ENCODE peak calls at places on chromosomes 16 and 17, in four cellular contexts. One of them, this sample, is unnamed.

GRCh38 chr17:15957608-15958307 is 12.8 kb downstream of the ADORA2B start:
- DNase-seq in H9: no peak
- DNase-seq in neuronal stem cell: no peak
- DNase-seq in IMR-90: no peak
- DNase-seq in this sample: no peak

GRCh38 chr16:89374393-89374948 is 115.9 kb downstream of the ANKRD11 start:
- DNase-seq in neuronal stem cell: no peak
- DNase-seq in H9: peak; percentile 71
- DNase-seq in IMR-90: peak; percentile 55
- DNase-seq in this sample: no peak

GRCh38 chr16:21277927-21278706 is at the start of gene CRYM:
- DNase-seq in IMR-90: no peak
- DNase-seq in H9: peak; percentile 81
- DNase-seq in neuronal stem cell: peak; percentile 67
- DNase-seq in this sample: peak; percentile 33

GRCh38 chr16:28108590-28109247 is 45.2 kb upstream of the GSG1L start:
- DNase-seq in neuronal stem cell: no peak
- DNase-seq in H9: no peak
- DNase-seq in IMR-90: no peak
- DNase-seq in this sample: no peak

GRCh38 chr16:72012607-72013006 is 4.1 kb downstream of the DHODH start:
- DNase-seq in H9: no peak
- DNase-seq in neuronal stem cell: no peak
- DNase-seq in IMR-90: no peak
- DNase-seq in this sample: no peak

GRCh38 chr17:52297230-52298010 is 138.9 kb upstream of the CA10 start:
- DNase-seq in neuronal stem cell: no peak
- DNase-seq in IMR-90: no peak
- DNase-seq in H9: no peak
- DNase-seq in this sample: no peak

GRCh38 chr16:324451-325334 is 27.8 kb downstream of the AXIN1 start:
- DNase-seq in H9: no peak
- DNase-seq in neuronal stem cell: no peak
- DNase-seq in IMR-90: no peak
- DNase-seq in this sample: no peak

GRCh38 chr16:85508993-85509392 is 104.1 kb upstream of the GSE1 start:
- DNase-seq in H9: no peak
- DNase-seq in IMR-90: no peak
- DNase-seq in neuronal stem cell: no peak
- DNase-seq in this sample: no peak

GRCh38 chr17:82051776-82052637 is at the start of the genes GPS1 and RFNG:
- DNase-seq in H9: peak; percentile 75
- DNase-seq in neuronal stem cell: no peak
- DNase-seq in IMR-90: peak; percentile 16
- DNase-seq in this sample: peak; percentile 86

GRCh38 chr16:3542601-3543373 is 34.4 kb downstream of the NLRC3 start:
- DNase-seq in neuronal stem cell: no peak
- DNase-seq in H9: no peak
- DNase-seq in IMR-90: no peak
- DNase-seq in this sample: no peak

GRCh38 chr16:84547539-84548058 is 43.1 kb upstream of the MEAK7 start:
- DNase-seq in neuronal stem cell: peak; percentile 83
- DNase-seq in H9: no peak
- DNase-seq in IMR-90: no peak
- DNase-seq in this sample: no peak

GRCh38 chr17:75513667-75514052 is 1.7 kb downstream of the CASKIN2 start:
- DNase-seq in neuronal stem cell: no peak
- DNase-seq in H9: no peak
- DNase-seq in IMR-90: no peak
- DNase-seq in this sample: no peak
- H4K8ac ChIP-seq in neuronal stem cell: peak overlapping the region; percentile 17
- H4K8ac ChIP-seq in H9: no peak overlapping the region
- H4K8ac ChIP-seq in IMR-90: no peak overlapping the region
- H4K8ac ChIP-seq in this sample: no peak overlapping the region

GRCh38 chr16:1677942-1678499 is at the start of gene JPT2:
- DNase-seq in IMR-90: peak; percentile 95
- DNase-seq in neuronal stem cell: peak; percentile 95
- DNase-seq in H9: peak; percentile 97
- DNase-seq in this sample: peak; percentile 88

GRCh38 chr16:1680361-1680760 is 2.3 kb downstream of the JPT2 start:
- DNase-seq in IMR-90: no peak
- DNase-seq in H9: no peak
- DNase-seq in neuronal stem cell: no peak
- DNase-seq in this sample: no peak

GRCh38 chr16:1676661-1677060 is 1.4 kb upstream of the JPT2 start:
- DNase-seq in neuronal stem cell: no peak
- DNase-seq in IMR-90: no peak
- DNase-seq in H9: no peak
- DNase-seq in this sample: no peak

GRCh38 chr16:1677339-1677738 is 740 bp upstream of the JPT2 start:
- DNase-seq in neuronal stem cell: no peak
- DNase-seq in IMR-90: no peak
- DNase-seq in H9: no peak
- DNase-seq in this sample: no peak

GRCh38 chr16:1678500-1679098 is 520 bp downstream of the JPT2 start:
- DNase-seq in neuronal stem cell: peak; percentile 24
- DNase-seq in H9: no peak
- DNase-seq in IMR-90: peak; percentile 24
- DNase-seq in this sample: no peak
- H4K8ac ChIP-seq in neuronal stem cell: no peak overlapping the region
- H4K8ac ChIP-seq in H9: no peak overlapping the region
- H4K8ac ChIP-seq in IMR-90: peak overlapping the region; percentile 88
- H4K8ac ChIP-seq in this sample: peak overlapping the region; percentile 89

DNA sequence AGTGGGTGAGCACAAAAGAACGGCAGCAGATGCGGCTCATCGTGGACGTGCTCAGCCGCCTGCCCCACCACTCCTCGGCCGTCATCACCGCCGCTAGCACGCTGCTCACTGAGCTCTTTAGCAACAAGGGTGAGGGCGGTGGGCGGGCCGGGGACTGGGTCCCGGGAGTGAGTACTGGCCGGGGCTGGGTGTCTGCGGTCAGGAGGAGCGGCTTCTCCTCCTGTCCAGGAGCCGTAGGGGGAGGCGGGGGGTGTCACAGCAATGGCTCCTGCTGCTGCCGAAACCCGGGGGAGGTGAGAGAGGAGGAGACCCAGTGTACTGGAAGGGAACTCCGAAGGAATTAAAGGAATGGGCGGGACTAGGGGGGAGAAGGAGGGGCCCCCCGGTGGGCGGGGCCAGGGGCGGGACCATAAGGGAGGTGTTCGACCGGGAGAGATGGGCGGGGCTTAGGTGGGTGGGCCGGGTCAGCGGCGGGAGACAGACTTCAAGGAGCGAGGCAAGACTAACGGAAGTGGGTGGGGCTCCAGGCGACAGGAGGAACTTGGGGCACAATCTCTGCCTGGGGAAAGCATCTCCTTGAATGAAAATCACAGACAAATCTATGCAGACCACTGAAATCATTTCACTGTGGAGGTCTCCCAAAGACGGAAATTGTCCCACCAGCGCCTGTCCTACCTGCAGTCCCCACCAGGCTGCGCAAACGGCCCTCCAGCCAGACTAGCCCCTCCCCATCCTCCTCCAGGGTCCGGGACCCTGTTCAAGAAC is 2.3 kb downstream of the NAGS start:
- DNase-seq in H9: peak; percentile 100
- DNase-seq in IMR-90: peak; percentile 92
- DNase-seq in neuronal stem cell: peak; percentile 98
- DNase-seq in this sample: peak; percentile 94
- H4K8ac ChIP-seq in H9: no peak overlapping the region
- H4K8ac ChIP-seq in IMR-90: peak overlapping the region; percentile 85
- H4K8ac ChIP-seq in neuronal stem cell: no peak overlapping the region
- H4K8ac ChIP-seq in this sample: peak overlapping the region; percentile 73

GRCh38 chr16:66904846-66905632 is 13.6 kb downstream of the CDH16 start:
- DNase-seq in IMR-90: peak; percentile 82
- DNase-seq in H9: no peak
- DNase-seq in neuronal stem cell: no peak
- DNase-seq in this sample: no peak
- H4K8ac ChIP-seq in IMR-90: peak overlapping the region; percentile 97
- H4K8ac ChIP-seq in H9: no peak overlapping the region
- H4K8ac ChIP-seq in neuronal stem cell: no peak overlapping the region
- H4K8ac ChIP-seq in this sample: no peak overlapping the region

DNA sequence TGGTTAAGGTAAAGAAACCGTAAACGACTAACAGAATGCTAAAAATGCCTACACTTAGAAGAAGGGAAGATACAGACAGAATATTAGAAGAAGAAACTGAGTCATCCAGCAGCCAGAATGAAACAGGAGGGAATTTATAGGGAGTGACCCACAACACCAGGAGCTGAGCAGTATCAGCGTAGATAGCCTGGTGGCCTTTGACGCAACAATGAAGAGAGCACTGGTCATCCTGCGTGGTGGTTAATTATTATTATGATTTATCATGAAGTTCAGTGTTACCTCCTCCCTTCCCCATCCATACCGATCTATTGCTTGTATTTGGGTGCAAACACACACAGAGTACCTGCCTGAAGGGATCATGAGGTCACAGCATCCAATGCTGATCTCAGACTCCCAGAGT is 38.5 kb downstream of the ERCC4 start:
- DNase-seq in H9: no peak
- DNase-seq in neuronal stem cell: no peak
- DNase-seq in IMR-90: no peak
- DNase-seq in this sample: no peak
- H4K8ac ChIP-seq in H9: no peak overlapping the region
- H4K8ac ChIP-seq in neuronal stem cell: no peak overlapping the region
- H4K8ac ChIP-seq in IMR-90: peak overlapping the region; percentile 20
- H4K8ac ChIP-seq in this sample: no peak overlapping the region

DNA sequence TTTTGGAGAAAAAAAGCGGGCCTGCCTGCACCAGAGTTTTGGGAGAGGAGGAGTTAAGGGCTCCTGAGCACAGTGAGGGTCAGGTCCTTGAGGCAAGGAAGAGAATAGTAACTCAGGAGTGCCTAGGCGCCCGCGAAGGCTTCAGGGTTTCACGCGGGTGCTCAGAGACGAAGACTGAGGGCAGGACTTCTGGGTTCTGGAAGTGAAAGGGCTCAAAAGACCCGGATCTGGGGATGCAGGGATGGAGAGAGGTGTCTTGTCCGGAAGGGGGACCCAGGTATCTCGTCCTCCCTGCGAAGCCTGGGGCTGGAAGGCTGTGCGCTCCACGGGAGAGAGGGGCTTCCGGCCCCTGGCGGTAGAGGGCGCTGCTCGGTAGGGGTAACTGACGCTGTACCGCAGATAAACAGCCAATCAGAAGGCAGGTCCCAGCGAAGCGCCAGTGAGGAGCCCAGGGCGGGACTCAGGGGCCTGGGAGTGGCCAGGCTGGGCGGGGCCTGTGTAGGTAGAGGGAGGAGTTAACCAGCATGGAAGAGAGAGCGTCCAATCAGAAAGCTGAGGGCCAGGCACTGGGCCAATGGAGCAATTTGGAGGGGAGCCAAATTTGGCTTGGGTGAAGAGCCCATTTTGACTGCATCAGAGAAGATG is 729 bp downstream of the TGFB1I1 start:
- DNase-seq in IMR-90: peak; percentile 88
- DNase-seq in H9: peak; percentile 86
- DNase-seq in neuronal stem cell: no peak
- DNase-seq in this sample: peak; percentile 92
- H4K8ac ChIP-seq in IMR-90: peak overlapping the region; percentile 94
- H4K8ac ChIP-seq in H9: no peak overlapping the region
- H4K8ac ChIP-seq in neuronal stem cell: no peak overlapping the region
- H4K8ac ChIP-seq in this sample: no peak overlapping the region

DNA sequence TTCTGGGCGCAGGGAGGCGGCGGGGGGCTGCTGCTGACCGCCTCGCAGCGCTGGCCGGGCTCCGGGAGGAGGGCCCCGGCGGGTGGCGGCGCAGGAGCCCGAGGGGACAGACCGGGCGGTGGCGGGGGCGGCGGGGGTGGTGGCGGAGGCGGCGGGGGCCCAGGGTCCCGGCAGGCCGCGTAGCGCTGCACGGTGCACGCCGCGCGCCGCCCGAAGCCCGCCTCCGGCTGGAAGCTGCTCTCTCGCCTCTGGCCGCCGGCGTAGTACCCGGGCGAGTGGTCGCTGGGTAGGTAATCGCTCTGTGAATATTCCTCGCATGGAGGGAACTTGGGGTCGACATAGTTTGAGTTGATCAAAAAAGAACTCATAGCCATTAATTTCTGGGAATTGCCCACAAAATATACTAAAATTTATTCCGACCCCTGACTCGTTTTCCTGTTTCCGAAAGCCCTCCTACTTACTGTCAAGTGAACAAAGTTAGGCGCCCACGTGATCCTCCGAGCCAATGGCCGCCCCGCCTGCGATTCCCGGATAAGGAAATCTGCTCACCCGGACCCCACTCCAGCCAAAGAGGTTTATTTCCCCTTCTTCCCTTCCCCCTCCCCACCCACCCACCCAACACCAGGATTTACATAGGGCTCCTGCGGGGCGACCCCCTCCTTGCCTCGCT is at the start of gene HOXB4:
- DNase-seq in H9: peak; percentile 90
- DNase-seq in neuronal stem cell: no peak
- DNase-seq in IMR-90: peak; percentile 88
- DNase-seq in this sample: no peak
- H4K8ac ChIP-seq in H9: no peak within 1 kb of the TSS
- H4K8ac ChIP-seq in neuronal stem cell: no peak within 1 kb of the TSS
- H4K8ac ChIP-seq in IMR-90: peak within 1 kb of the TSS; percentile 94
- H4K8ac ChIP-seq in this sample: no peak within 1 kb of the TSS

DNA sequence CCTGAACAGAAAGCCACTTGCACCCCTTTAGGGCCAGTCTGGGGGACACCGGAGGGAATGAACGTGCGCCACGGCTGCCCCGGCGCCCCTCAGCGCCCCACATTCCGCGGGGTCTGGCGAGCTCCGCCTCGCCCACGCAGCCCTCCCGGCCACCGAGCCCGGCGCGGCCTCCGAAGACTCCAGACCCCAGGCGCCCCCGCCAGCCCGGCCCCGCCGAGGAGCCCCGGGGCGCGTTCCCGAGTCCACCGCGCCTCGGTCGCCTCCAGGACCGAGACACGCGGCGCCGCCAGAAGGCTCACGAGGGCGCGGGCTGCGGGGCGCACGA is 395 bp downstream of the CLCN7 start:
- DNase-seq in neuronal stem cell: no peak
- DNase-seq in IMR-90: no peak
- DNase-seq in H9: no peak
- DNase-seq in this sample: no peak
- H4K8ac ChIP-seq in neuronal stem cell: no peak overlapping the region
- H4K8ac ChIP-seq in IMR-90: peak overlapping the region; percentile 89
- H4K8ac ChIP-seq in H9: no peak overlapping the region
- H4K8ac ChIP-seq in this sample: peak overlapping the region; percentile 98

GRCh38 chr17:68145088-68145487 is 102.8 kb upstream of the AMZ2 start:
- DNase-seq in IMR-90: no peak
- DNase-seq in H9: no peak
- DNase-seq in neuronal stem cell: no peak
- DNase-seq in this sample: no peak
- H4K8ac ChIP-seq in IMR-90: no peak overlapping the region
- H4K8ac ChIP-seq in H9: no peak overlapping the region
- H4K8ac ChIP-seq in neuronal stem cell: no peak overlapping the region
- H4K8ac ChIP-seq in this sample: no peak overlapping the region

GRCh38 chr17:56678249-56679144 is 85.0 kb downstream of the NOG start:
- DNase-seq in IMR-90: no peak
- DNase-seq in neuronal stem cell: peak; percentile 27
- DNase-seq in H9: peak; percentile 55
- DNase-seq in this sample: no peak
- H4K8ac ChIP-seq in IMR-90: peak overlapping the region; percentile 43
- H4K8ac ChIP-seq in neuronal stem cell: no peak overlapping the region
- H4K8ac ChIP-seq in H9: no peak overlapping the region
- H4K8ac ChIP-seq in this sample: no peak overlapping the region